ENCODE peak calls at places on chromosome 5, in seven cellular contexts. K is HCT116, F is GM12878, R is H1, Y is K562, L is SK-N-SH, B is HepG2. U is an unnamed sample.

GRCh38 chr5:607541-608285 is 4.4 kb upstream of the CEP72 start:
- DNase-seq in Y (no peak), R (no peak), L (no peak), B (no peak), F (peak), K (no peak), U (no peak)

GRCh38 chr5:119417891-119418781 is 34.2 kb upstream of the HSD17B4 start:
- DNase-seq in F (no peak), Y (peak), R (no peak), B (no peak), K (no peak), L (no peak), U (no peak)

GRCh38 chr5:527646-528591 is 3.7 kb upstream of the SLC9A3 start:
- DNase-seq in L (peak), F (no peak), K (no peak), Y (no peak), B (no peak), R (no peak), U (no peak)

GRCh38 chr5:132751444-132751843 is 4.2 kb downstream of the CCNI2 start:
- DNase-seq in K (no peak), R (no peak), B (no peak), Y (no peak), L (no peak), F (peak), U (no peak)

GRCh38 chr5:158756873-158757272 is 342.8 kb downstream of the EBF1 start:
- DNase-seq in K (no peak), F (no peak), B (no peak), L (no peak), Y (no peak), R (no peak), U (no peak)

GRCh38 chr5:23400951-23401350 is 106.5 kb upstream of the PRDM9 start:
- DNase-seq in L (no peak), R (no peak), K (no peak), Y (no peak), F (no peak), B (no peak), U (no peak)

GRCh38 chr5:167699434-167699833 is 592.0 kb upstream of the WWC1 start:
- DNase-seq in R (peak), K (peak), B (no peak), L (no peak), F (no peak), Y (no peak), U (peak)

GRCh38 chr5:115770466-115770865 is 46.0 kb downstream of the CDO1 start:
- DNase-seq in K (peak), F (no peak), R (peak), B (peak), L (no peak), Y (peak), U (no peak)

GRCh38 chr5:146340260-146341081 is 1.8 kb downstream of the POU4F3 start:
- DNase-seq in Y (peak), L (no peak), B (peak), K (no peak), R (no peak), F (no peak), U (no peak)

GRCh38 chr5:149757956-149758355 is 27.8 kb downstream of the PPARGC1B start:
- DNase-seq in B (no peak), K (no peak), Y (no peak), L (no peak), R (no peak), F (no peak), U (no peak)

GRCh38 chr5:138352722-138353549 is 451 bp downstream of the KDM3B start:
- DNase-seq in L (peak), B (peak), K (no peak), Y (peak), R (no peak), F (no peak), U (no peak)

GRCh38 chr5:138352071-138352721 is at the start of gene KDM3B:
- DNase-seq in R (peak), B (peak), L (peak), Y (peak), K (peak), F (peak), U (peak)

GRCh38 chr5:138351056-138351455 is 1.4 kb upstream of the KDM3B start:
- DNase-seq in F (no peak), B (no peak), Y (no peak), R (no peak), K (no peak), L (no peak), U (no peak)

GRCh38 chr5:138351517-138351916 is 968 bp upstream of the KDM3B start:
- DNase-seq in R (no peak), K (no peak), L (no peak), F (no peak), Y (no peak), B (no peak), U (no peak)

GRCh38 chr5:138349842-138350635 is 2.4 kb upstream of the KDM3B start:
- DNase-seq in Y (no peak), B (no peak), R (no peak), F (no peak), L (no peak), K (no peak), U (no peak)
- TF ChIP-seq SIN3A in Y (no peak), B (no peak), R (no peak), F (no peak), L (no peak), K (no peak), U (no peak)

DNA sequence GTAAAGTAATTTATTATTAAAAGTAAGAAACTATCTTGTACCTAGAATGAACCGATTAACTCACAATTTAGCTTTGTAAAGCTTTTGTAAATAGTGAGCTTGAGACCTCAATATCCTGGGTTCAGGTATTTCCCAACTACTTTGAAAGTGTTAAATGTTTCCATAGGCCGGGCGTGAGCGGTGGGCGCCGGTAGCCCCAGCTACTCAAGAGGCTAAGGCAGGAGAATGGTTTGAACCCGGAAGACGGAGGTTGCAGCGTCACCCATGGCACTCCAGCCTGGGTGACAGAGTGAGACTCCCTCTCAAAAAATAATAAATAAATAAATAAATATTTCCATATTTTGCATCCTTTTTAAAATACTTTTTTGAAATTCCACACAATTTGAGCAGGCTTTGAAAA is 1.5 kb upstream of the ANKH start:
- DNase-seq in K (no peak), B (no peak), L (no peak), R (no peak), Y (no peak), F (no peak), U (no peak)
- TF ChIP-seq SIN3A in K (no peak), B (no peak), L (no peak), R (no peak), Y (no peak), F (no peak), U (no peak)

DNA sequence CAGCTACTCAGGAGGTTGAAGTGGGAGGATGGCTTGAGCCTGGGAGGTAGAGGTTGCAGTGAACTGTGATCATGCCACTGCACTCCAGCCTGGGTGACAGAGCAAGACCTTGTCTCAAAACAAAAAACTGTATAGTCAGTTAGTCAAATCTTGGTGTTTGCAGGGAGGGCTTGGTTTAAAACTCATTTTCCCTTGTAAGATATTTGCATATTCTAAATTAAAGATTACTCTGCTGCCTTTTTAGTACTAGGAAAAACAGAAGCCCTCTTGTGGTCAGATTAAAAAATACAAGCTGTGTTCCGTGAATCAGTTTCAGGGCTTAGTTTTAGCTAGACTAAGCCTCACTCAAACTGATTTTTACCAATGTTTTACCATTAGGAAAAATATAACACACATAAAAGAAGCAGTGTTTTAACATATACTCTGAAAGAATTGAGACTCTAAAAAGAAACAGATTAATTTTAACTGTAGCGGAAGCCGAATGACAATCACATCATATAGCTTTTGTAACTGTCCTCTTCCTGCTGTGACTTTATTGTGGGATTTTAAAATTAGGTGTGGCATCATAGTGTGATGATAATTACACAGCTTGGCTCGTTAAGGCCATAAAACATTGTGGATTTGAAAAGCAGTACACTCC is 84.9 kb upstream of the BASP1 start:
- DNase-seq in L (peak), F (no peak), B (no peak), K (no peak), R (no peak), Y (peak), U (no peak)
- TF ChIP-seq SIN3A in L (no peak), F (no peak), B (no peak), K (no peak), R (no peak), Y (no peak), U (no peak)

GRCh38 chr5:55172937-55173695 is at the start of gene CDC20B:
- DNase-seq in F (no peak), R (no peak), Y (peak), B (peak), K (no peak), L (peak), U (no peak)
- TF ChIP-seq SIN3A in F (peak), R (peak), Y (peak), B (peak), K (no peak), L (peak), U (peak)

GRCh38 chr5:24642022-24642421 is 2.8 kb downstream of the CDH10 start:
- DNase-seq in Y (peak), F (no peak), L (peak), B (peak), K (no peak), R (no peak), U (peak)
- TF ChIP-seq SIN3A in Y (no peak), F (no peak), L (no peak), B (no peak), K (no peak), R (no peak), U (no peak)

DNA sequence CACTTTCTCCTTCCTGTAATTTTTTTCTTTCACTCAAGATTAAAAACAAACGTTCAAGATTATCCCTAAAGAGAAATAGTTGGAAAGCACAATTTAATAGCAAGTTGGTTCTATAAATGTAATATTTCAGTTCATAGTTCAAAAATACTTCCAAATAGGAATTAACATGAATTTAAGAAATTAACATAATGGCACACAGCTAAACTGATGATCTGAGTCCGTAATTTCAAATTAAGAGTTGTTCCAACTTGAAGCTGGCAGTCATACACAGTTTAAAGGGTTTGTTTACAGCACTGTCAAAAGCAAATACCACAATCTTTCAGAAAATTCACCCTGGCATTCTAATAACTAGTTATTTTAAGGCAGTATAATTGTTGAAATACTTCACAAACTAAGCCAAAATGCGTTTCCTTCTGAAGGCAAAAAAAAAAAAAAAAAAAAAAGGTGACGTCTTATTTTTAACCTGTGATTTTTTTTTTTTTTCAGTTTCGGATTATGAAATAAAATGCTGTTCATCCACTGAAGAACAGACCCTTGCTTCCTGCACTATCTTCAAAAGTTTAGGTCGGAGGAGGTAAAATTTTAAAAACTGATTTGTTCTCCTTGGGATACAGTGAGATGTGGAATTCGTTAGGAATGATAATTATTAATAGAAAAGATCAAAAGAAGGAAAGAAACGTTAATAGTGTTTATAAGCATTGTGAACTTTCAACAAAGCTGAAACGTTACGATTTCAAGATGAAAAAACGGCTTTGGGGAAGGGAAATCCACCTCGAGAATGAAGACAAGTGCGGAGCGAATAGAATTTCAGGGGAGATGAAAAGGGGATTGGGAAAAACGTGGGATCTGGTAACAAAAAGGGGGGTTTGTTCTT is 898 bp downstream of the IL6ST start:
- DNase-seq in K (no peak), Y (no peak), R (no peak), B (no peak), L (no peak), F (no peak), U (no peak)
- TF ChIP-seq SIN3A in K (no peak), Y (no peak), R (no peak), B (no peak), L (no peak), F (no peak), U (no peak)